ENCODE peak calls at places on chromosomes 4 and X, in six cellular contexts. One of them, this sample, is unnamed.
A peak's percentile ranks its signal among the peaks of the same experiment; 100 is the strongest.

GRCh38 chrX:4787971-4788370 is 1074.5 kb upstream of the PRKX start:
- DNase-seq in astrocyte: no peak
- DNase-seq in lower lobe of right lung: no peak
- DNase-seq in left lung: no peak
- DNase-seq in adrenal gland: no peak
- DNase-seq in uterus: no peak
- DNase-seq in this sample: no peak

GRCh38 chr4:155911905-155912304 is 8.4 kb downstream of the TDO2 start:
- DNase-seq in astrocyte: no peak
- DNase-seq in lower lobe of right lung: no peak
- DNase-seq in left lung: no peak
- DNase-seq in adrenal gland: no peak
- DNase-seq in uterus: no peak
- DNase-seq in this sample: no peak

GRCh38 chr4:172232966-172233365 is 419.8 kb downstream of the GALNTL6 start:
- DNase-seq in astrocyte: no peak
- DNase-seq in lower lobe of right lung: no peak
- DNase-seq in left lung: no peak
- DNase-seq in adrenal gland: no peak
- DNase-seq in uterus: no peak
- DNase-seq in this sample: no peak

GRCh38 chrX:51520393-51520792 is 24.0 kb upstream of the NUDT11 start:
- DNase-seq in astrocyte: no peak
- DNase-seq in lower lobe of right lung: no peak
- DNase-seq in left lung: no peak
- DNase-seq in adrenal gland: no peak
- DNase-seq in uterus: no peak
- DNase-seq in this sample: no peak

GRCh38 chr4:147580396-147580795 is 36.8 kb upstream of the TMEM184C start:
- DNase-seq in astrocyte: peak; percentile 58
- DNase-seq in lower lobe of right lung: no peak
- DNase-seq in left lung: no peak
- DNase-seq in adrenal gland: no peak
- DNase-seq in uterus: no peak
- DNase-seq in this sample: no peak

GRCh38 chr4:41044791-41045190 is 169.6 kb downstream of the APBB2 start:
- DNase-seq in astrocyte: no peak
- DNase-seq in lower lobe of right lung: no peak
- DNase-seq in left lung: no peak
- DNase-seq in adrenal gland: no peak
- DNase-seq in uterus: no peak
- DNase-seq in this sample: no peak

GRCh38 chr4:7658297-7659204 is 223.8 kb upstream of the PSAPL1 start:
- DNase-seq in astrocyte: peak; percentile 66
- DNase-seq in lower lobe of right lung: peak; percentile 27
- DNase-seq in left lung: no peak
- DNase-seq in adrenal gland: no peak
- DNase-seq in uterus: no peak
- DNase-seq in this sample: no peak

GRCh38 chr4:19304028-19304427 is 947.7 kb upstream of the SLIT2 start:
- DNase-seq in astrocyte: no peak
- DNase-seq in lower lobe of right lung: no peak
- DNase-seq in left lung: no peak
- DNase-seq in adrenal gland: no peak
- DNase-seq in uterus: no peak
- DNase-seq in this sample: no peak

GRCh38 chr4:145937990-145938611 is 522 bp downstream of the ZNF827 start:
- DNase-seq in astrocyte: peak; percentile 26
- DNase-seq in lower lobe of right lung: no peak
- DNase-seq in left lung: no peak
- DNase-seq in adrenal gland: peak; percentile 33
- DNase-seq in uterus: peak; percentile 21
- DNase-seq in this sample: peak; percentile 17

GRCh38 chr4:48275247-48275646 is 5.6 kb upstream of the TEC start:
- DNase-seq in astrocyte: no peak
- DNase-seq in lower lobe of right lung: no peak
- DNase-seq in left lung: no peak
- DNase-seq in adrenal gland: no peak
- DNase-seq in uterus: no peak
- DNase-seq in this sample: no peak

GRCh38 chrX:137212078-137212632 is 178.4 kb upstream of the GPR101 start:
- DNase-seq in astrocyte: no peak
- DNase-seq in lower lobe of right lung: no peak
- DNase-seq in left lung: no peak
- DNase-seq in adrenal gland: no peak
- DNase-seq in uterus: no peak
- DNase-seq in this sample: no peak

GRCh38 chrX:48761674-48762471 is at the start of gene GLOD5:
- DNase-seq in astrocyte: no peak
- DNase-seq in lower lobe of right lung: peak; percentile 72
- DNase-seq in left lung: peak; percentile 46
- DNase-seq in adrenal gland: no peak
- DNase-seq in uterus: no peak
- DNase-seq in this sample: no peak

GRCh38 chr4:57102050-57102564 is 8.1 kb downstream of the IGFBP7 start:
- DNase-seq in astrocyte: peak; percentile 89
- DNase-seq in lower lobe of right lung: no peak
- DNase-seq in left lung: no peak
- DNase-seq in adrenal gland: peak; percentile 55
- DNase-seq in uterus: peak; percentile 80
- DNase-seq in this sample: no peak

GRCh38 chr4:86608757-86609375 is 14.8 kb downstream of the PTPN13 start:
- DNase-seq in astrocyte: no peak
- DNase-seq in lower lobe of right lung: no peak
- DNase-seq in left lung: no peak
- DNase-seq in adrenal gland: no peak
- DNase-seq in uterus: no peak
- DNase-seq in this sample: no peak

GRCh38 chr4:144646523-144647094 is 653 bp downstream of the HHIP start:
- DNase-seq in astrocyte: no peak
- DNase-seq in lower lobe of right lung: no peak
- DNase-seq in left lung: no peak
- DNase-seq in adrenal gland: no peak
- DNase-seq in uterus: no peak
- DNase-seq in this sample: no peak

GRCh38 chr4:182193261-182193660 is 49.9 kb upstream of the TENM3 start:
- DNase-seq in astrocyte: no peak
- DNase-seq in lower lobe of right lung: no peak
- DNase-seq in left lung: no peak
- DNase-seq in adrenal gland: no peak
- DNase-seq in uterus: no peak
- DNase-seq in this sample: no peak

GRCh38 chrX:53094584-53094908 is 604 bp downstream of the KANTR start:
- DNase-seq in astrocyte: no peak
- DNase-seq in lower lobe of right lung: no peak
- DNase-seq in left lung: no peak
- DNase-seq in adrenal gland: no peak
- DNase-seq in uterus: no peak
- DNase-seq in this sample: no peak

GRCh38 chr4:145289403-145290076 is 109.2 kb upstream of the OTUD4 start:
- DNase-seq in astrocyte: peak; percentile 81
- DNase-seq in lower lobe of right lung: no peak
- DNase-seq in left lung: no peak
- DNase-seq in adrenal gland: no peak
- DNase-seq in uterus: no peak
- DNase-seq in this sample: no peak

GRCh38 chr4:167052631-167053085 is 181.6 kb downstream of the SPOCK3 start:
- DNase-seq in astrocyte: no peak
- DNase-seq in lower lobe of right lung: no peak
- DNase-seq in left lung: no peak
- DNase-seq in adrenal gland: no peak
- DNase-seq in uterus: no peak
- DNase-seq in this sample: no peak

GRCh38 chr4:8322794-8323704 is 53.5 kb downstream of the HTRA3 start:
- DNase-seq in astrocyte: no peak
- DNase-seq in lower lobe of right lung: peak; percentile 10
- DNase-seq in left lung: peak; percentile 4
- DNase-seq in adrenal gland: no peak
- DNase-seq in uterus: no peak
- DNase-seq in this sample: no peak

GRCh38 chr4:173485164-173485563 is 44.9 kb downstream of the HAND2 start:
- DNase-seq in astrocyte: peak; percentile 52
- DNase-seq in lower lobe of right lung: no peak
- DNase-seq in left lung: no peak
- DNase-seq in adrenal gland: no peak
- DNase-seq in uterus: no peak
- DNase-seq in this sample: no peak

DNA sequence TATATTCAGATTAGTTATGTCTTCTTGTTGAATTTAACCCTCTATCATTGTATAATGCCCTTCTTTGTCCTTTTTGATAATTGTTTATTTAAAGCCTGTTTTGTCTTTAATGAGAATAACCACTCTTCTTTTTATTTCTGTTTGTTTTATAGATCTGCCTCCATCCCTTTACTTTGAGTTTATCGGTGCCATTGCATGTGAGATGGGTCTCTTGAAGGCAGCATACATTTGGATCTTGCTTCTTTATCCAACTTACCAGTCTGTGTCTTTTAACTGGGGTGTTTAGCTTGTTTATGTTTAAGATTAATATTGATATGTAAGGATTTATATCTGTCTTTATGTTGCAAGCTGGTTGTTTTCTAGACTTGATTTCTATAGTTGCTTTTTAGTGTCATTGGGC is 115.8 kb downstream of the RTL3 start:
- DNase-seq in astrocyte: no peak
- DNase-seq in lower lobe of right lung: no peak
- DNase-seq in left lung: no peak
- DNase-seq in adrenal gland: no peak
- DNase-seq in uterus: no peak
- DNase-seq in this sample: no peak
- H3K9me3 ChIP-seq in astrocyte: no peaks in the 10 kb centered on the region
- H3K9me3 ChIP-seq in lower lobe of right lung: no peaks in the 10 kb centered on the region
- H3K9me3 ChIP-seq in left lung: no peaks in the 10 kb centered on the region
- H3K9me3 ChIP-seq in adrenal gland: no peaks in the 10 kb centered on the region
- H3K9me3 ChIP-seq in uterus: no peaks in the 10 kb centered on the region
- H3K9me3 ChIP-seq in this sample: no peaks in the 10 kb centered on the region

GRCh38 chr4:14504162-14504561 is 498.1 kb upstream of the CPEB2 start:
- DNase-seq in astrocyte: no peak
- DNase-seq in lower lobe of right lung: no peak
- DNase-seq in left lung: no peak
- DNase-seq in adrenal gland: no peak
- DNase-seq in uterus: no peak
- DNase-seq in this sample: no peak
- H3K9me3 ChIP-seq in astrocyte: no peaks in the 10 kb centered on the region
- H3K9me3 ChIP-seq in lower lobe of right lung: no peaks in the 10 kb centered on the region
- H3K9me3 ChIP-seq in left lung: no peaks in the 10 kb centered on the region
- H3K9me3 ChIP-seq in adrenal gland: no peaks in the 10 kb centered on the region
- H3K9me3 ChIP-seq in uterus: no peaks in the 10 kb centered on the region
- H3K9me3 ChIP-seq in this sample: no peaks in the 10 kb centered on the region

GRCh38 chr4:13535708-13536361 is 8.5 kb downstream of the NKX3-2 start:
- DNase-seq in astrocyte: no peak
- DNase-seq in lower lobe of right lung: no peak
- DNase-seq in left lung: no peak
- DNase-seq in adrenal gland: no peak
- DNase-seq in uterus: no peak
- DNase-seq in this sample: no peak

GRCh38 chr4:13536607-13537006 is 7.7 kb downstream of the NKX3-2 start:
- DNase-seq in astrocyte: no peak
- DNase-seq in lower lobe of right lung: no peak
- DNase-seq in left lung: no peak
- DNase-seq in adrenal gland: no peak
- DNase-seq in uterus: no peak
- DNase-seq in this sample: no peak

GRCh38 chr4:13534344-13535063 is 9.8 kb downstream of the NKX3-2 start:
- DNase-seq in astrocyte: no peak
- DNase-seq in lower lobe of right lung: no peak
- DNase-seq in left lung: no peak
- DNase-seq in adrenal gland: no peak
- DNase-seq in uterus: no peak
- DNase-seq in this sample: no peak

GRCh38 chr4:13533670-13534343 is 10.5 kb downstream of the NKX3-2 start:
- DNase-seq in astrocyte: no peak
- DNase-seq in lower lobe of right lung: no peak
- DNase-seq in left lung: no peak
- DNase-seq in adrenal gland: no peak
- DNase-seq in uterus: no peak
- DNase-seq in this sample: no peak

DNA sequence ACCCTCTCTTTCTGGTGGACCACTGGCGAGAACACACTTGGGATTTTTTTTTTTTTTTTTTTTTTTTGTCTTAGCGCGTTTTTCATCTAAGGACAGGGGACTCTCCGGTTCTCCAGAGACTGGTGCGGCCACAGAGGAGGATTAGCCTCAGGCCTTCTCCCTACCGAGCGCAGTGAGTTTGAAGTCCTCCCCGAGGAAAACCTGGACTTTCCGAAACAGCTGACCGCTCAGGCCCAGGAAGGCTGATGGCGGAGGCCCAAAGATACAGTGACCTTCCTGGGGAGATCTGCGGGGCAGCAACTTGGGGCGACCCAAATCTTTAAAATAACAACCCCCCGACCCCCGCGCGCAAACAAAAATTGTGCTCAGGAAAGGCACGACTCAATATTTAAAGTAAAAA is 9.2 kb downstream of the NKX3-2 start:
- DNase-seq in astrocyte: no peak
- DNase-seq in lower lobe of right lung: no peak
- DNase-seq in left lung: no peak
- DNase-seq in adrenal gland: no peak
- DNase-seq in uterus: no peak
- DNase-seq in this sample: no peak
- H3K9me3 ChIP-seq in astrocyte: peaks cover 18% of the 10 kb centered on the region
- H3K9me3 ChIP-seq in lower lobe of right lung: no peaks in the 10 kb centered on the region
- H3K9me3 ChIP-seq in left lung: no peaks in the 10 kb centered on the region
- H3K9me3 ChIP-seq in adrenal gland: no peaks in the 10 kb centered on the region
- H3K9me3 ChIP-seq in uterus: no peaks in the 10 kb centered on the region
- H3K9me3 ChIP-seq in this sample: peaks cover 18% of the 10 kb centered on the region

DNA sequence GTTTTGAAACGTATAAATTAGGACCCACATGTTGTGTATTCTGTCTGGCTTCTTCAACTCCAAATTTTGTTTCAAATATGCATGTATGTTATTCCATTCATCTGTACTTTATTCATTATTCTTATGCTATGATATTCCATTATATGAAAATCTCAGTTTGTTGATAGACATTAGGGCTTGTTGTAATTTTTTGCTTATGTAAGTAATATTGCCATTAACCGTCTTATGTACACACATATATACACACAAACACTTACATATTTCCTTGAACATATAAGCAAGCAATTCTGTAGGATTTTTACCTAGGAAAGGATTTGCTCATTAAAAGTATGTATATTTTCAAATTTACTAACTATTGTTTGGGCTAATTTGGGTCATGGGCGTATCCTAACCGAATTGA is 808.0 kb upstream of the MAGEB2 start:
- DNase-seq in astrocyte: no peak
- DNase-seq in lower lobe of right lung: no peak
- DNase-seq in left lung: no peak
- DNase-seq in adrenal gland: no peak
- DNase-seq in uterus: no peak
- DNase-seq in this sample: no peak
- H3K9me3 ChIP-seq in astrocyte: no peaks in the 10 kb centered on the region
- H3K9me3 ChIP-seq in lower lobe of right lung: no peaks in the 10 kb centered on the region
- H3K9me3 ChIP-seq in left lung: no peaks in the 10 kb centered on the region
- H3K9me3 ChIP-seq in adrenal gland: no peaks in the 10 kb centered on the region
- H3K9me3 ChIP-seq in uterus: no peaks in the 10 kb centered on the region
- H3K9me3 ChIP-seq in this sample: peaks cover 3% of the 10 kb centered on the region

GRCh38 chr4:88077911-88078310 is 70.5 kb downstream of the PKD2 start:
- DNase-seq in astrocyte: peak; percentile 73
- DNase-seq in lower lobe of right lung: no peak
- DNase-seq in left lung: no peak
- DNase-seq in adrenal gland: no peak
- DNase-seq in uterus: no peak
- DNase-seq in this sample: no peak
- H3K9me3 ChIP-seq in astrocyte: no peaks in the 10 kb centered on the region
- H3K9me3 ChIP-seq in lower lobe of right lung: no peaks in the 10 kb centered on the region
- H3K9me3 ChIP-seq in left lung: no peaks in the 10 kb centered on the region
- H3K9me3 ChIP-seq in adrenal gland: no peaks in the 10 kb centered on the region
- H3K9me3 ChIP-seq in uterus: no peaks in the 10 kb centered on the region
- H3K9me3 ChIP-seq in this sample: no peaks in the 10 kb centered on the region

This sample was measured in effector memory CD4-positive, alpha-beta T cell.